ENCODE peak calls at places on chromosomes 16 and 17, in nine cellular contexts. One of them, this sample, is unnamed.

GRCh38 chr17:29593546-29594440 is 861 bp downstream of the ANKRD13B start:
- DNase-seq in HS-5: no peak
- DNase-seq in activated T-helper 1 cell treated with Interleukin-2 at 50 U/mL for 16 hours: no peak
- DNase-seq in GM12878: no peak
- DNase-seq in transverse colon: peak; percentile 23
- DNase-seq in heart right ventricle: peak; percentile 15
- DNase-seq in iris pigment epithelial cell: no peak
- DNase-seq in glutamatergic neuron: peak; percentile 59
- DNase-seq in GM23248: peak; percentile 52
- DNase-seq in this sample: no peak

GRCh38 chr16:73846292-73846849 is 450.2 kb upstream of the PSMD7 start:
- DNase-seq in heart right ventricle: no peak
- DNase-seq in HS-5: no peak
- DNase-seq in glutamatergic neuron: peak; percentile 45
- DNase-seq in activated T-helper 1 cell treated with Interleukin-2 at 50 U/mL for 16 hours: no peak
- DNase-seq in GM12878: no peak
- DNase-seq in GM23248: peak; percentile 1
- DNase-seq in iris pigment epithelial cell: no peak
- DNase-seq in transverse colon: no peak
- DNase-seq in this sample: no peak

GRCh38 chr17:78263063-78263735 is 31.8 kb downstream of the TMEM235 start:
- DNase-seq in transverse colon: peak; percentile 50
- DNase-seq in activated T-helper 1 cell treated with Interleukin-2 at 50 U/mL for 16 hours: no peak
- DNase-seq in GM12878: no peak
- DNase-seq in HS-5: no peak
- DNase-seq in iris pigment epithelial cell: no peak
- DNase-seq in glutamatergic neuron: no peak
- DNase-seq in GM23248: no peak
- DNase-seq in heart right ventricle: peak; percentile 55
- DNase-seq in this sample: no peak

GRCh38 chr16:84340305-84341040 is 27.9 kb upstream of the ATP2C2 start:
- DNase-seq in heart right ventricle: no peak
- DNase-seq in iris pigment epithelial cell: peak; percentile 7
- DNase-seq in GM12878: no peak
- DNase-seq in HS-5: no peak
- DNase-seq in glutamatergic neuron: no peak
- DNase-seq in GM23248: peak; percentile 50
- DNase-seq in transverse colon: peak; percentile 88
- DNase-seq in activated T-helper 1 cell treated with Interleukin-2 at 50 U/mL for 16 hours: no peak
- DNase-seq in this sample: no peak

GRCh38 chr17:6100146-6100545 is 30.0 kb downstream of the WSCD1 start:
- DNase-seq in activated T-helper 1 cell treated with Interleukin-2 at 50 U/mL for 16 hours: no peak
- DNase-seq in heart right ventricle: no peak
- DNase-seq in transverse colon: no peak
- DNase-seq in iris pigment epithelial cell: no peak
- DNase-seq in glutamatergic neuron: no peak
- DNase-seq in GM23248: no peak
- DNase-seq in HS-5: no peak
- DNase-seq in GM12878: no peak
- DNase-seq in this sample: no peak

GRCh38 chr17:61208301-61209098 is 191.1 kb upstream of the TBX2 start:
- DNase-seq in transverse colon: no peak
- DNase-seq in GM12878: no peak
- DNase-seq in GM23248: peak; percentile 53
- DNase-seq in glutamatergic neuron: no peak
- DNase-seq in activated T-helper 1 cell treated with Interleukin-2 at 50 U/mL for 16 hours: no peak
- DNase-seq in HS-5: no peak
- DNase-seq in iris pigment epithelial cell: peak; percentile 47
- DNase-seq in heart right ventricle: no peak
- DNase-seq in this sample: no peak

GRCh38 chr17:30413109-30413508 is 34.4 kb downstream of the CPD start:
- DNase-seq in heart right ventricle: no peak
- DNase-seq in glutamatergic neuron: no peak
- DNase-seq in activated T-helper 1 cell treated with Interleukin-2 at 50 U/mL for 16 hours: no peak
- DNase-seq in HS-5: peak; percentile 56
- DNase-seq in GM12878: no peak
- DNase-seq in transverse colon: no peak
- DNase-seq in iris pigment epithelial cell: peak; percentile 27
- DNase-seq in GM23248: peak; percentile 65
- DNase-seq in this sample: no peak

GRCh38 chr17:34220776-34221390 is 34.2 kb upstream of the CCL2 start:
- DNase-seq in GM12878: no peak
- DNase-seq in transverse colon: no peak
- DNase-seq in GM23248: no peak
- DNase-seq in activated T-helper 1 cell treated with Interleukin-2 at 50 U/mL for 16 hours: no peak
- DNase-seq in glutamatergic neuron: no peak
- DNase-seq in iris pigment epithelial cell: peak; percentile 28
- DNase-seq in HS-5: no peak
- DNase-seq in heart right ventricle: no peak
- DNase-seq in this sample: no peak

GRCh38 chr16:59566446-59566845 is 832.3 kb upstream of the GOT2 start:
- DNase-seq in iris pigment epithelial cell: no peak
- DNase-seq in transverse colon: no peak
- DNase-seq in activated T-helper 1 cell treated with Interleukin-2 at 50 U/mL for 16 hours: no peak
- DNase-seq in HS-5: no peak
- DNase-seq in glutamatergic neuron: no peak
- DNase-seq in GM12878: no peak
- DNase-seq in GM23248: no peak
- DNase-seq in heart right ventricle: no peak
- DNase-seq in this sample: no peak

GRCh38 chr17:11418367-11418766 is 177.4 kb downstream of the SHISA6 start:
- DNase-seq in activated T-helper 1 cell treated with Interleukin-2 at 50 U/mL for 16 hours: no peak
- DNase-seq in iris pigment epithelial cell: no peak
- DNase-seq in GM23248: no peak
- DNase-seq in HS-5: no peak
- DNase-seq in GM12878: no peak
- DNase-seq in transverse colon: no peak
- DNase-seq in glutamatergic neuron: no peak
- DNase-seq in heart right ventricle: no peak
- DNase-seq in this sample: no peak

GRCh38 chr16:4511441-4512082 is 27.0 kb downstream of the CDIP1 start:
- DNase-seq in GM23248: peak; percentile 52
- DNase-seq in iris pigment epithelial cell: peak; percentile 42
- DNase-seq in activated T-helper 1 cell treated with Interleukin-2 at 50 U/mL for 16 hours: no peak
- DNase-seq in HS-5: no peak
- DNase-seq in heart right ventricle: peak; percentile 54
- DNase-seq in GM12878: no peak
- DNase-seq in glutamatergic neuron: peak; percentile 86
- DNase-seq in transverse colon: peak; percentile 56
- DNase-seq in this sample: no peak

GRCh38 chr17:29292992-29293889 is 707 bp downstream of the NUFIP2 start:
- DNase-seq in GM12878: no peak
- DNase-seq in activated T-helper 1 cell treated with Interleukin-2 at 50 U/mL for 16 hours: peak; percentile 35
- DNase-seq in iris pigment epithelial cell: peak; percentile 45
- DNase-seq in HS-5: no peak
- DNase-seq in glutamatergic neuron: peak; percentile 75
- DNase-seq in heart right ventricle: peak; percentile 71
- DNase-seq in transverse colon: peak; percentile 67
- DNase-seq in GM23248: peak; percentile 84
- DNase-seq in this sample: peak; percentile 48

GRCh38 chr16:11614587-11615175 is 28.0 kb upstream of the LITAF start:
- DNase-seq in heart right ventricle: no peak
- DNase-seq in GM23248: peak; percentile 41
- DNase-seq in glutamatergic neuron: no peak
- DNase-seq in iris pigment epithelial cell: no peak
- DNase-seq in GM12878: no peak
- DNase-seq in activated T-helper 1 cell treated with Interleukin-2 at 50 U/mL for 16 hours: no peak
- DNase-seq in transverse colon: no peak
- DNase-seq in HS-5: no peak
- DNase-seq in this sample: no peak

GRCh38 chr16:83717308-83717707 is 90.5 kb upstream of the HSBP1 start:
- DNase-seq in transverse colon: no peak
- DNase-seq in activated T-helper 1 cell treated with Interleukin-2 at 50 U/mL for 16 hours: no peak
- DNase-seq in heart right ventricle: no peak
- DNase-seq in glutamatergic neuron: no peak
- DNase-seq in iris pigment epithelial cell: no peak
- DNase-seq in GM12878: no peak
- DNase-seq in HS-5: no peak
- DNase-seq in GM23248: no peak
- DNase-seq in this sample: no peak

GRCh38 chr16:9901-10665 is 43.3 kb downstream of the POLR3K start:
- DNase-seq in glutamatergic neuron: no peak
- DNase-seq in GM23248: peak; percentile 17
- DNase-seq in GM12878: no peak
- DNase-seq in HS-5: no peak
- DNase-seq in activated T-helper 1 cell treated with Interleukin-2 at 50 U/mL for 16 hours: no peak
- DNase-seq in heart right ventricle: peak; percentile 31
- DNase-seq in transverse colon: peak; percentile 26
- DNase-seq in iris pigment epithelial cell: no peak
- DNase-seq in this sample: no peak

GRCh38 chr17:33594000-33594399 is 300.9 kb upstream of the ASIC2 start:
- DNase-seq in GM12878: no peak
- DNase-seq in GM23248: no peak
- DNase-seq in iris pigment epithelial cell: no peak
- DNase-seq in heart right ventricle: no peak
- DNase-seq in activated T-helper 1 cell treated with Interleukin-2 at 50 U/mL for 16 hours: no peak
- DNase-seq in HS-5: no peak
- DNase-seq in glutamatergic neuron: no peak
- DNase-seq in transverse colon: no peak
- DNase-seq in this sample: no peak

GRCh38 chr17:68152161-68152571 is 95.7 kb upstream of the AMZ2 start:
- DNase-seq in iris pigment epithelial cell: no peak
- DNase-seq in activated T-helper 1 cell treated with Interleukin-2 at 50 U/mL for 16 hours: no peak
- DNase-seq in heart right ventricle: peak; percentile 24
- DNase-seq in GM23248: no peak
- DNase-seq in transverse colon: peak; percentile 73
- DNase-seq in HS-5: no peak
- DNase-seq in GM12878: no peak
- DNase-seq in glutamatergic neuron: no peak
- DNase-seq in this sample: no peak

GRCh38 chr16:69932228-69932627 is 18.9 kb upstream of the CLEC18A start:
- DNase-seq in transverse colon: no peak
- DNase-seq in heart right ventricle: no peak
- DNase-seq in glutamatergic neuron: no peak
- DNase-seq in GM12878: no peak
- DNase-seq in activated T-helper 1 cell treated with Interleukin-2 at 50 U/mL for 16 hours: no peak
- DNase-seq in GM23248: no peak
- DNase-seq in HS-5: no peak
- DNase-seq in iris pigment epithelial cell: no peak
- DNase-seq in this sample: no peak

GRCh38 chr17:39099686-39100293 is 51.6 kb downstream of the PLXDC1 start:
- DNase-seq in HS-5: no peak
- DNase-seq in GM12878: no peak
- DNase-seq in glutamatergic neuron: no peak
- DNase-seq in iris pigment epithelial cell: no peak
- DNase-seq in activated T-helper 1 cell treated with Interleukin-2 at 50 U/mL for 16 hours: no peak
- DNase-seq in GM23248: no peak
- DNase-seq in transverse colon: peak; percentile 26
- DNase-seq in heart right ventricle: peak; percentile 90
- DNase-seq in this sample: no peak

GRCh38 chr16:84844049-84844350 is 24.2 kb downstream of the CRISPLD2 start:
- DNase-seq in GM12878: no peak
- DNase-seq in glutamatergic neuron: peak; percentile 72
- DNase-seq in HS-5: no peak
- DNase-seq in iris pigment epithelial cell: no peak
- DNase-seq in GM23248: no peak
- DNase-seq in heart right ventricle: no peak
- DNase-seq in transverse colon: peak; percentile 60
- DNase-seq in activated T-helper 1 cell treated with Interleukin-2 at 50 U/mL for 16 hours: no peak
- DNase-seq in this sample: no peak

GRCh38 chr17:40496634-40497420 is 4.6 kb downstream of the TNS4 start:
- DNase-seq in glutamatergic neuron: no peak
- DNase-seq in iris pigment epithelial cell: no peak
- DNase-seq in GM12878: no peak
- DNase-seq in HS-5: no peak
- DNase-seq in activated T-helper 1 cell treated with Interleukin-2 at 50 U/mL for 16 hours: no peak
- DNase-seq in heart right ventricle: no peak
- DNase-seq in GM23248: no peak
- DNase-seq in transverse colon: no peak
- DNase-seq in this sample: no peak

GRCh38 chr16:89730610-89731234 is 9.4 kb downstream of the ZNF276 start:
- DNase-seq in HS-5: no peak
- DNase-seq in heart right ventricle: no peak
- DNase-seq in GM23248: no peak
- DNase-seq in iris pigment epithelial cell: no peak
- DNase-seq in GM12878: no peak
- DNase-seq in transverse colon: no peak
- DNase-seq in activated T-helper 1 cell treated with Interleukin-2 at 50 U/mL for 16 hours: no peak
- DNase-seq in glutamatergic neuron: no peak
- DNase-seq in this sample: no peak